ENCODE peak calls at places on chromosomes 3 and 15, in seven cellular contexts. A, C, Z, S, T, I and E are unnamed samples.

GRCh38 chr3:183824761-183825379 is 507 bp downstream of the MAP6D1 start:
- DNase-seq in A (peak; percentile 59), I (peak; percentile 69), T (no peak), S (no peak), C (no peak), Z (no peak), E (no peak)

GRCh38 chr3:64548200-64548889 is 139.5 kb downstream of the ADAMTS9 start:
- DNase-seq in S (no peak), C (no peak), I (no peak), A (no peak), T (peak; percentile 83), Z (no peak), E (peak; percentile 86)

GRCh38 chr3:2923390-2923789 is 186.8 kb downstream of the IL5RA start:
- DNase-seq in Z (no peak), C (no peak), I (no peak), S (no peak), T (no peak), A (peak; percentile 9), E (no peak)

GRCh38 chr15:31328425-31328998 is 1.9 kb downstream of the KLF13 start:
- DNase-seq in A (no peak), I (no peak), Z (no peak), S (no peak), T (no peak), C (no peak), E (no peak)

GRCh38 chr3:141292346-141293058 is 60.9 kb downstream of the PXYLP1 start:
- DNase-seq in I (no peak), A (no peak), Z (no peak), T (no peak), S (no peak), C (no peak), E (no peak)

GRCh38 chr3:102454101-102454625 is 19.3 kb downstream of the ZPLD1 start:
- DNase-seq in I (no peak), C (no peak), Z (no peak), S (no peak), T (no peak), A (no peak), E (no peak)

GRCh38 chr3:33318709-33319380 is 41.6 kb downstream of the FBXL2 start:
- DNase-seq in A (peak; percentile 39), I (no peak), C (no peak), Z (no peak), T (no peak), S (no peak), E (no peak)

GRCh38 chr3:150091626-150092025 is 120.9 kb upstream of the PFN2 start:
- DNase-seq in I (no peak), C (no peak), S (no peak), Z (no peak), T (no peak), A (no peak), E (no peak)

GRCh38 chr15:65766422-65767263 is 25.4 kb downstream of the DENND4A start:
- DNase-seq in I (no peak), S (no peak), Z (no peak), C (no peak), T (no peak), A (no peak), E (no peak)

GRCh38 chr3:158658889-158659288 is 13.6 kb downstream of the LXN start:
- DNase-seq in A (no peak), T (no peak), C (no peak), Z (no peak), I (no peak), S (no peak), E (no peak)

GRCh38 chr3:158659454-158660237 is 12.8 kb downstream of the LXN start:
- DNase-seq in A (peak; percentile 68), S (no peak), Z (peak; percentile 46), T (peak; percentile 43), I (no peak), C (peak; percentile 33), E (peak; percentile 50)

GRCh38 chr3:158663832-158664231 is 8.6 kb downstream of the LXN start:
- DNase-seq in C (no peak), I (no peak), A (no peak), S (no peak), T (no peak), Z (no peak), E (no peak)

DNA sequence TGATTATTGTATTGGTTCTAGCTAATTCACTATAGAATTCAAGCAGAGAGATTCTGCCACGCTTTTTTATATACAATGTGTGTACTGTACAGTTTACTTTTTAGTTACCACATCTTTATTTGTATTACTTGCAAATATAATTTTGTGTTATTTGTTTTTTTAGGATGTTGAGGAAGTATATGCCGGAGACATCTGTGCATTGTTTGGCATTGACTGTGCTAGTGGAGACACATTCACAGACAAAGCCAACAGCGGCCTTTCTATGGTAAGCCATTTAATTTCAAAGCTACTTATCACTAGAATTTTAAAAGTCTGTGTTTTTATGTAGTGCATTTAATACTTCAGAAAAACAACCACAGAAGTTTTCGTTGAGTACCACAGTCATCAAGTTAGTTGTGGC is 11.7 kb downstream of the LXN start:
- DNase-seq in C (no peak), S (no peak), T (no peak), A (no peak), I (no peak), Z (no peak), E (no peak)
- TF ChIP-seq POLR2AphosphoS5 in C (no peak), S (no peak), T (no peak), A (no peak), I (no peak), Z (no peak), E (no peak)

DNA sequence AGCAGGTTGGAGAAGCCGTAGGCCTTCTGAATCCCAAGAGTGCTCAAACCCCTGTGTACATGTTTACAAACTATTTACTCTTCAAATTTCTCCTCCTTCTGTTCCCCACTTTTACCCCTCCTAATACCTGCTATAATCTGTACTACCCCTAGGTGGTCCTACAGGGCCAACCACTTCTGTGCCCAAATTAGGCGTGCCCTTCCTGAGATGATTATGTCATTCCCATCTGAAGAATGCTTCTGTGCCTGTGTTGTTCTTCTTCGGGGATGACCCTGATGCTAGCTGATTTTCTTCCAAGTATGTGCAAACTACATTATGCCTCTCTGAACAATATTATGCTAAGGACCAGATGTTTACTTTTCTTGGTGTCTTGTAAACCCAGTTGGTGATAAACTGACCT is 20.5 kb downstream of the RBP2 start:
- DNase-seq in S (no peak), C (no peak), A (peak; percentile 70), Z (no peak), T (no peak), I (no peak), E (no peak)
- TF ChIP-seq CTCF in S (no peak), C (no peak), A (peak; percentile 46), Z (peak; percentile 14), T (no peak), I (no peak), E (no peak)

GRCh38 chr3:24834442-24834841 is 339.8 kb upstream of the THRB start:
- DNase-seq in I (no peak), A (no peak), Z (no peak), C (no peak), T (no peak), S (no peak), E (no peak)

GRCh38 chr3:24832878-24833277 is 338.2 kb upstream of the THRB start:
- DNase-seq in S (no peak), A (no peak), T (no peak), I (no peak), C (no peak), Z (no peak), E (no peak)

GRCh38 chr3:24829632-24830229 is 335.1 kb upstream of the THRB start:
- DNase-seq in I (no peak), S (peak; percentile 76), Z (no peak), A (peak; percentile 56), C (no peak), T (peak; percentile 55), E (peak; percentile 15)

GRCh38 chr3:24829011-24829581 is 334.4 kb upstream of the THRB start:
- DNase-seq in C (no peak), A (peak; percentile 72), Z (no peak), S (peak; percentile 92), I (no peak), T (peak; percentile 62), E (peak; percentile 55)

DNA sequence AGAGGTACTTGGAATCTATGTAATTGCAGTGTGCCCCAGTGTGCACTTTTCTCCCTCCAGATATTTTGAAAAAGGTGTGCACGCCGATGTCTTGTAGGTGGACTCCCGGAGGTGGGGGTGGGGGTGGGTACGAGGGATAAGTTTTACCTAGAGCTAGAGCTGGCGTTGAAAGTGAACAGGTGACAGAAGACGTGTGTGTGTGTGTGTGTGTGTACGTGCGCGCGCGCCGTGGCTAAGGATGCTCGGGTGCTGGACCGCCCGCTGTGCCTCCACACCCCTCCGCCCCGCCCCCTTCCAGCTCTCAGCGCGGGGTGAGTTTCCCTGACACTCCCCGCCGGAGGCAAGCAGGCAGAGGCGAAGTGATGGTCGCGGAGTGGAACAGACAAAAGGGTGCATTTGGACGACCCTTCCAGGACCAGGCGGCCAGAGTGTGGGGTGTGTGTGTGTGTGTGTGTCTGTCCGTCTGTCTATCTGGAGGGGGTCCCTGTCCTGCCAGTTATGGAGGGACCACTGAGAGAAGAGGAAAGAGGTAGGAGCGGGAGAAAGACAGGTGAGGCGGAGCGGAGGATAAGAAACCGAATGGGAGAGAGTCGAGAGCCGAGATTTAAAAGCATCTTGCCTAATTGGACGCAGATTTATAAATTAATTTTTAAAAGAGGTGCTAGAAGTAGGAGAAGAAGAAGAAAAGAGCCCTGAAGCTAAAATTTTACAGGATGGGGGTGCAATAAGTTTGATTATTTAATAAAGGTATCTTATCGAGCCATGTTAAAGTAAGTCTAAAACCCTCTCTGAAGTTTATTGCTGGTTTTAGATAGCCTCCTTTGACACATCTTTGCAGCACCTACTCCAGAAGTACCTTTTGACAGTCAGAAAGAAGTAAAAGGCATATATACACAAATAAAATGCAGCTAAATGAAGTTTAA is 335.8 kb upstream of the THRB start:
- DNase-seq in S (peak; percentile 77), I (no peak), T (peak; percentile 30), Z (no peak), A (peak; percentile 35), C (no peak), E (no peak)
- H3K27me3 ChIP-seq in S (peaks cover 4% of the 10 kb centered on the region), I (peaks cover 28% of the 10 kb centered on the region), T (peaks cover 11% of the 10 kb centered on the region), Z (peaks cover 8% of the 10 kb centered on the region), A (peaks cover 63% of the 10 kb centered on the region), C (peaks cover 3% of the 10 kb centered on the region), E (no peaks in the 10 kb centered on the region)

DNA sequence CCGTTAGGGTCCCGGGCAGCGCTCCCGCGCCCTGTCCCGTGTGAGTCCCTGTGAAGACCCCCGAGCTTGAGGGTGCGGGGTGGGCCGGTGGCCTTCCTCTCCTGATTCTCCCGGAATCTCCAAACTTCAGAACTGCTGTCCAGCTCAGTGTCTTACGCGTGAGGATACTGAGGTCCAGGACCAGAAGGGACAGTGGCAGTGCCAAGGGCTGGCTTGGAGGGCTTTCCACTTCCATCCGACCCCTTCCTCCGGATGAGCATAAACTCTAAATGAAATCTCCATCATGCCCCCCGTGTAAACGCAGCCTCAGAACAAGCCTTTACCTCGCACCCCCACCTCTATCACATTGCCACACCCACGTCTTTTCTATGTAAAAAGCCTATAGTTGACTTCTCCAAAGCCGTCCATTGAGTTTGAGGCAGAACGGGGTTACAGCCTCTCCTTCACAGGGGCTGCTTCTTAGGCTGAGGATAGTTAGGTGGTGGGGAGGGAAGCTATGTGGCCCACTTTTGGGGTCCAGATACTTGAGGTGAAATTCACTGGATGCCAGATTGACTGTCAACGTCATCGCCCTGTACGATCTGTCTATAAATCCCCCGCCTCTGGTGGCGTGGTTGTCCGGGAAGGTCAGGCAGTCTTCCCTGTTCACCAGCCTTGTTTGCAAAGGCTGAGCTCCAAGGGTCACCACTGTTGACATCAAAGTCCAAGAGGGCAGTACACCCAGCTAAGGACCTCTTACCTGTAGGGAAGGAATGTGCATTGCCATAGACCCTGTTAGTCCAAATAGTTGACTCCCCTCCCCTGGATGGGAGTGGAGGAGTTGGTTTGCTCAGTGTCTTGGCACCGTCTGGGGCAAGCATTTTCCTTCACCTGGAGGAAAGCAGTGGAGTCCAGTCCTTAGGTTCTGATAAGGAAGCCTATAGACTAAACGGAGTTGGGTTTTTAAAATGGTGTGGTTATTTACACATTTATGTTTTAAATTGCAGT is 1.2 kb downstream of the EDEM1 start:
- DNase-seq in Z (no peak), T (peak; percentile 65), S (no peak), A (peak; percentile 49), I (no peak), C (no peak), E (no peak)
- TF ChIP-seq POLR2AphosphoS5 in Z (no peak), T (peak; percentile 47), S (peak; percentile 77), A (no peak), I (no peak), C (no peak), E (peak; percentile 9)